ENCODE peak calls at places on chromosomes 12 and 14, in seven cellular contexts. One of them, this sample, is unnamed.

GRCh38 chr14:22510527-22511110 is 78.4 kb downstream of the DAD1 start:
- DNase-seq in heart right ventricle: no peak
- DNase-seq in LoVo: no peak
- DNase-seq in AG09319: no peak
- DNase-seq in WTC11: no peak
- DNase-seq in testis: no peak
- DNase-seq in activated CD4-positive, CD25-positive, alpha-beta regulatory T cell: no peak
- DNase-seq in this sample: no peak

GRCh38 chr14:44166611-44167010 is 340.5 kb downstream of the FSCB start:
- DNase-seq in heart right ventricle: no peak
- DNase-seq in LoVo: no peak
- DNase-seq in AG09319: no peak
- DNase-seq in WTC11: no peak
- DNase-seq in testis: no peak
- DNase-seq in activated CD4-positive, CD25-positive, alpha-beta regulatory T cell: no peak
- DNase-seq in this sample: no peak

GRCh38 chr14:100523536-100524025 is 63.6 kb downstream of the BEGAIN start:
- DNase-seq in heart right ventricle: no peak
- DNase-seq in LoVo: no peak
- DNase-seq in AG09319: no peak
- DNase-seq in WTC11: peak; percentile 4
- DNase-seq in testis: no peak
- DNase-seq in activated CD4-positive, CD25-positive, alpha-beta regulatory T cell: no peak
- DNase-seq in this sample: no peak

GRCh38 chr14:72902802-72903530 is 9.1 kb upstream of the DPF3 start:
- DNase-seq in heart right ventricle: no peak
- DNase-seq in LoVo: no peak
- DNase-seq in AG09319: no peak
- DNase-seq in WTC11: no peak
- DNase-seq in testis: no peak
- DNase-seq in activated CD4-positive, CD25-positive, alpha-beta regulatory T cell: no peak
- DNase-seq in this sample: no peak

GRCh38 chr12:94145231-94145979 is 3.0 kb upstream of the PLXNC1 start:
- DNase-seq in heart right ventricle: no peak
- DNase-seq in LoVo: no peak
- DNase-seq in AG09319: peak; percentile 14
- DNase-seq in WTC11: no peak
- DNase-seq in testis: peak; percentile 47
- DNase-seq in activated CD4-positive, CD25-positive, alpha-beta regulatory T cell: no peak
- DNase-seq in this sample: no peak

GRCh38 chr14:94345344-94346072 is 22.4 kb upstream of the SERPINA6 start:
- DNase-seq in heart right ventricle: no peak
- DNase-seq in LoVo: peak; percentile 75
- DNase-seq in AG09319: peak; percentile 80
- DNase-seq in WTC11: no peak
- DNase-seq in testis: no peak
- DNase-seq in activated CD4-positive, CD25-positive, alpha-beta regulatory T cell: no peak
- DNase-seq in this sample: no peak

GRCh38 chr14:91325211-91325610 is 80.7 kb upstream of the GPR68 start:
- DNase-seq in heart right ventricle: no peak
- DNase-seq in LoVo: no peak
- DNase-seq in AG09319: no peak
- DNase-seq in WTC11: no peak
- DNase-seq in testis: no peak
- DNase-seq in activated CD4-positive, CD25-positive, alpha-beta regulatory T cell: no peak
- DNase-seq in this sample: no peak

GRCh38 chr14:59869381-59870255 is 958 bp downstream of the RTN1 start:
- DNase-seq in heart right ventricle: no peak
- DNase-seq in LoVo: no peak
- DNase-seq in AG09319: no peak
- DNase-seq in WTC11: peak; percentile 24
- DNase-seq in testis: peak; percentile 23
- DNase-seq in activated CD4-positive, CD25-positive, alpha-beta regulatory T cell: no peak
- DNase-seq in this sample: no peak

GRCh38 chr12:33752854-33753253 is 269.4 kb upstream of the ALG10 start:
- DNase-seq in heart right ventricle: no peak
- DNase-seq in LoVo: no peak
- DNase-seq in AG09319: no peak
- DNase-seq in WTC11: no peak
- DNase-seq in testis: no peak
- DNase-seq in activated CD4-positive, CD25-positive, alpha-beta regulatory T cell: no peak
- DNase-seq in this sample: no peak

GRCh38 chr12:12717586-12718381 is 616 bp downstream of the CDKN1B start:
- DNase-seq in heart right ventricle: peak; percentile 38
- DNase-seq in LoVo: no peak
- DNase-seq in AG09319: no peak
- DNase-seq in WTC11: peak; percentile 32
- DNase-seq in testis: peak; percentile 53
- DNase-seq in activated CD4-positive, CD25-positive, alpha-beta regulatory T cell: no peak
- DNase-seq in this sample: no peak

GRCh38 chr14:59944909-59945308 is 25.0 kb downstream of the LRRC9 start:
- DNase-seq in heart right ventricle: no peak
- DNase-seq in LoVo: no peak
- DNase-seq in AG09319: no peak
- DNase-seq in WTC11: no peak
- DNase-seq in testis: no peak
- DNase-seq in activated CD4-positive, CD25-positive, alpha-beta regulatory T cell: no peak
- DNase-seq in this sample: no peak

GRCh38 chr14:29805415-29806123 is 122.1 kb downstream of the PRKD1 start:
- DNase-seq in heart right ventricle: peak; percentile 33
- DNase-seq in LoVo: peak; percentile 24
- DNase-seq in AG09319: peak; percentile 86
- DNase-seq in WTC11: no peak
- DNase-seq in testis: peak; percentile 56
- DNase-seq in activated CD4-positive, CD25-positive, alpha-beta regulatory T cell: no peak
- DNase-seq in this sample: no peak

GRCh38 chr12:1474567-1475153 is 119.7 kb downstream of the FBXL14 start:
- DNase-seq in heart right ventricle: no peak
- DNase-seq in LoVo: no peak
- DNase-seq in AG09319: peak; percentile 66
- DNase-seq in WTC11: no peak
- DNase-seq in testis: no peak
- DNase-seq in activated CD4-positive, CD25-positive, alpha-beta regulatory T cell: no peak
- DNase-seq in this sample: no peak

GRCh38 chr14:84686550-84686949 is 843.4 kb upstream of the FLRT2 start:
- DNase-seq in heart right ventricle: no peak
- DNase-seq in LoVo: no peak
- DNase-seq in AG09319: no peak
- DNase-seq in WTC11: no peak
- DNase-seq in testis: no peak
- DNase-seq in activated CD4-positive, CD25-positive, alpha-beta regulatory T cell: no peak
- DNase-seq in this sample: no peak

GRCh38 chr14:52790011-52790755 is 1.2 kb downstream of the GNPNAT1 start:
- DNase-seq in heart right ventricle: no peak
- DNase-seq in LoVo: peak; percentile 13
- DNase-seq in AG09319: no peak
- DNase-seq in WTC11: no peak
- DNase-seq in testis: no peak
- DNase-seq in activated CD4-positive, CD25-positive, alpha-beta regulatory T cell: no peak
- DNase-seq in this sample: no peak

GRCh38 chr14:72801381-72801812 is 92.5 kb downstream of the DPF3 start:
- DNase-seq in heart right ventricle: no peak
- DNase-seq in LoVo: peak; percentile 9
- DNase-seq in AG09319: peak; percentile 22
- DNase-seq in WTC11: no peak
- DNase-seq in testis: no peak
- DNase-seq in activated CD4-positive, CD25-positive, alpha-beta regulatory T cell: no peak
- DNase-seq in this sample: no peak

GRCh38 chr12:6980740-6981139 is 10.0 kb downstream of the EMG1 start:
- DNase-seq in heart right ventricle: no peak
- DNase-seq in LoVo: no peak
- DNase-seq in AG09319: no peak
- DNase-seq in WTC11: no peak
- DNase-seq in testis: no peak
- DNase-seq in activated CD4-positive, CD25-positive, alpha-beta regulatory T cell: no peak
- DNase-seq in this sample: no peak

GRCh38 chr14:96206461-96206860 is 1.8 kb downstream of the BDKRB2 start:
- DNase-seq in heart right ventricle: no peak
- DNase-seq in LoVo: no peak
- DNase-seq in AG09319: no peak
- DNase-seq in WTC11: no peak
- DNase-seq in testis: no peak
- DNase-seq in activated CD4-positive, CD25-positive, alpha-beta regulatory T cell: no peak
- DNase-seq in this sample: no peak

GRCh38 chr14:68621400-68622365 is 171.2 kb downstream of the ZFP36L1 start:
- DNase-seq in heart right ventricle: peak; percentile 76
- DNase-seq in LoVo: no peak
- DNase-seq in AG09319: peak; percentile 41
- DNase-seq in WTC11: no peak
- DNase-seq in testis: no peak
- DNase-seq in activated CD4-positive, CD25-positive, alpha-beta regulatory T cell: no peak
- DNase-seq in this sample: no peak

GRCh38 chr14:89616425-89617141 is 199.6 kb upstream of the FOXN3 start:
- DNase-seq in heart right ventricle: no peak
- DNase-seq in LoVo: no peak
- DNase-seq in AG09319: no peak
- DNase-seq in WTC11: no peak
- DNase-seq in testis: no peak
- DNase-seq in activated CD4-positive, CD25-positive, alpha-beta regulatory T cell: no peak
- DNase-seq in this sample: no peak

GRCh38 chr12:12582895-12583303 is 20.2 kb upstream of the DUSP16 start:
- DNase-seq in heart right ventricle: no peak
- DNase-seq in LoVo: no peak
- DNase-seq in AG09319: peak; percentile 41
- DNase-seq in WTC11: no peak
- DNase-seq in testis: no peak
- DNase-seq in activated CD4-positive, CD25-positive, alpha-beta regulatory T cell: peak; percentile 13
- DNase-seq in this sample: no peak

GRCh38 chr12:125633686-125634085 is 568.5 kb downstream of the AACS start:
- DNase-seq in heart right ventricle: no peak
- DNase-seq in LoVo: no peak
- DNase-seq in AG09319: no peak
- DNase-seq in WTC11: no peak
- DNase-seq in testis: no peak
- DNase-seq in activated CD4-positive, CD25-positive, alpha-beta regulatory T cell: no peak
- DNase-seq in this sample: no peak

GRCh38 chr14:54556535-54556934 is 10.4 kb upstream of the SAMD4A start:
- DNase-seq in heart right ventricle: no peak
- DNase-seq in LoVo: no peak
- DNase-seq in AG09319: no peak
- DNase-seq in WTC11: peak; percentile 31
- DNase-seq in testis: no peak
- DNase-seq in activated CD4-positive, CD25-positive, alpha-beta regulatory T cell: no peak
- DNase-seq in this sample: no peak

GRCh38 chr12:120466560-120467315 is 2.8 kb downstream of the SRSF9 start:
- DNase-seq in heart right ventricle: peak; percentile 7
- DNase-seq in LoVo: peak; percentile 34
- DNase-seq in AG09319: no peak
- DNase-seq in WTC11: peak; percentile 63
- DNase-seq in testis: peak; percentile 78
- DNase-seq in activated CD4-positive, CD25-positive, alpha-beta regulatory T cell: no peak
- DNase-seq in this sample: peak; percentile 22

GRCh38 chr12:103801709-103802585 is 39.1 kb downstream of the NT5DC3 start:
- DNase-seq in heart right ventricle: no peak
- DNase-seq in LoVo: peak; percentile 61
- DNase-seq in AG09319: no peak
- DNase-seq in WTC11: no peak
- DNase-seq in testis: no peak
- DNase-seq in activated CD4-positive, CD25-positive, alpha-beta regulatory T cell: no peak
- DNase-seq in this sample: no peak

GRCh38 chr12:54431911-54432814 is 13.1 kb upstream of the ITGA5 start:
- DNase-seq in heart right ventricle: peak; percentile 88
- DNase-seq in LoVo: peak; percentile 57
- DNase-seq in AG09319: no peak
- DNase-seq in WTC11: peak; percentile 60
- DNase-seq in testis: no peak
- DNase-seq in activated CD4-positive, CD25-positive, alpha-beta regulatory T cell: no peak
- DNase-seq in this sample: no peak

GRCh38 chr14:20610002-20610765 is 19.0 kb upstream of the RNASE12 start:
- DNase-seq in heart right ventricle: peak; percentile 82
- DNase-seq in LoVo: peak; percentile 75
- DNase-seq in AG09319: peak; percentile 44
- DNase-seq in WTC11: peak; percentile 88
- DNase-seq in testis: peak; percentile 91
- DNase-seq in activated CD4-positive, CD25-positive, alpha-beta regulatory T cell: peak; percentile 61
- DNase-seq in this sample: peak; percentile 58

GRCh38 chr12:68140576-68140975 is 19.0 kb downstream of the IFNG start:
- DNase-seq in heart right ventricle: no peak
- DNase-seq in LoVo: no peak
- DNase-seq in AG09319: no peak
- DNase-seq in WTC11: no peak
- DNase-seq in testis: no peak
- DNase-seq in activated CD4-positive, CD25-positive, alpha-beta regulatory T cell: no peak
- DNase-seq in this sample: no peak

GRCh38 chr12:17572250-17572649 is 517.7 kb downstream of the RERGL start:
- DNase-seq in heart right ventricle: no peak
- DNase-seq in LoVo: no peak
- DNase-seq in AG09319: no peak
- DNase-seq in WTC11: no peak
- DNase-seq in testis: no peak
- DNase-seq in activated CD4-positive, CD25-positive, alpha-beta regulatory T cell: no peak
- DNase-seq in this sample: no peak

GRCh38 chr14:22794533-22794932 is 20.7 kb downstream of the SLC7A7 start:
- DNase-seq in heart right ventricle: no peak
- DNase-seq in LoVo: no peak
- DNase-seq in AG09319: no peak
- DNase-seq in WTC11: no peak
- DNase-seq in testis: no peak
- DNase-seq in activated CD4-positive, CD25-positive, alpha-beta regulatory T cell: no peak
- DNase-seq in this sample: no peak

GRCh38 chr12:51976376-51977160 is 25.1 kb downstream of the ACVR1B start:
- DNase-seq in heart right ventricle: no peak
- DNase-seq in LoVo: no peak
- DNase-seq in AG09319: no peak
- DNase-seq in WTC11: no peak
- DNase-seq in testis: no peak
- DNase-seq in activated CD4-positive, CD25-positive, alpha-beta regulatory T cell: no peak
- DNase-seq in this sample: no peak

GRCh38 chr12:47896633-47897032 is 8.2 kb downstream of the VDR start:
- DNase-seq in heart right ventricle: no peak
- DNase-seq in LoVo: no peak
- DNase-seq in AG09319: no peak
- DNase-seq in WTC11: peak; percentile 24
- DNase-seq in testis: no peak
- DNase-seq in activated CD4-positive, CD25-positive, alpha-beta regulatory T cell: no peak
- DNase-seq in this sample: no peak

GRCh38 chr12:94879542-94879941 is 124.0 kb downstream of the NDUFA12 start:
- DNase-seq in heart right ventricle: no peak
- DNase-seq in LoVo: peak; percentile 37
- DNase-seq in AG09319: no peak
- DNase-seq in WTC11: peak; percentile 34
- DNase-seq in testis: no peak
- DNase-seq in activated CD4-positive, CD25-positive, alpha-beta regulatory T cell: no peak
- DNase-seq in this sample: no peak

GRCh38 chr12:2733493-2734252 is 61.1 kb upstream of the FKBP4 start:
- DNase-seq in heart right ventricle: no peak
- DNase-seq in LoVo: no peak
- DNase-seq in AG09319: no peak
- DNase-seq in WTC11: no peak
- DNase-seq in testis: no peak
- DNase-seq in activated CD4-positive, CD25-positive, alpha-beta regulatory T cell: no peak
- DNase-seq in this sample: no peak

GRCh38 chr12:90978117-90978770 is 23.3 kb upstream of the CCER1 start:
- DNase-seq in heart right ventricle: peak; percentile 15
- DNase-seq in LoVo: peak; percentile 75
- DNase-seq in AG09319: peak; percentile 60
- DNase-seq in WTC11: no peak
- DNase-seq in testis: no peak
- DNase-seq in activated CD4-positive, CD25-positive, alpha-beta regulatory T cell: no peak
- DNase-seq in this sample: no peak

GRCh38 chr12:29160230-29160629 is 11.2 kb downstream of the FAR2 start:
- DNase-seq in heart right ventricle: no peak
- DNase-seq in LoVo: no peak
- DNase-seq in AG09319: no peak
- DNase-seq in WTC11: no peak
- DNase-seq in testis: no peak
- DNase-seq in activated CD4-positive, CD25-positive, alpha-beta regulatory T cell: no peak
- DNase-seq in this sample: no peak

GRCh38 chr12:64431791-64432190 is 20.1 kb upstream of the TBK1 start:
- DNase-seq in heart right ventricle: no peak
- DNase-seq in LoVo: no peak
- DNase-seq in AG09319: no peak
- DNase-seq in WTC11: no peak
- DNase-seq in testis: no peak
- DNase-seq in activated CD4-positive, CD25-positive, alpha-beta regulatory T cell: no peak
- DNase-seq in this sample: no peak

GRCh38 chr12:111319600-111320232 is 49.2 kb downstream of the PHETA1 start:
- DNase-seq in heart right ventricle: no peak
- DNase-seq in LoVo: no peak
- DNase-seq in AG09319: no peak
- DNase-seq in WTC11: no peak
- DNase-seq in testis: no peak
- DNase-seq in activated CD4-positive, CD25-positive, alpha-beta regulatory T cell: no peak
- DNase-seq in this sample: no peak

This sample was measured in T-helper 17 cell.